ENCODE peak calls at places on chromosomes 3 and 15, in seven cellular contexts. Q is GM20000, G is stomach, O is progenitor cell of endocrine pancreas, N is GM12865, F is breast epithelium, Y is foreskin fibroblast. S is an unnamed sample.

GRCh38 chr3:157064402-157064801 is 95.5 kb downstream of the CCNL1 start:
- DNase-seq in Q (no peak), G (no peak), O (no peak), N (peak), F (no peak), Y (no peak), S (no peak)

GRCh38 chr3:45491344-45491743 is 103.0 kb downstream of the LARS2 start:
- DNase-seq in Q (no peak), G (no peak), O (no peak), N (no peak), F (no peak), Y (no peak), S (no peak)

GRCh38 chr15:25176616-25176923 is 221.8 kb downstream of the SNRPN start:
- DNase-seq in Q (no peak), G (peak), O (peak), N (no peak), F (peak), Y (no peak), S (peak)

GRCh38 chr3:113205481-113205880 is 5.9 kb upstream of the BOC start:
- DNase-seq in Q (no peak), G (no peak), O (no peak), N (no peak), F (no peak), Y (no peak), S (no peak)

GRCh38 chr15:73024161-73024560 is 28.1 kb upstream of the NEO1 start:
- DNase-seq in Q (no peak), G (no peak), O (no peak), N (no peak), F (no peak), Y (no peak), S (no peak)

GRCh38 chr15:66290518-66290917 is 2.9 kb upstream of the DIS3L start:
- DNase-seq in Q (no peak), G (no peak), O (no peak), N (peak), F (no peak), Y (no peak), S (no peak)

GRCh38 chr3:183085634-183086390 is 13.5 kb downstream of the MCCC1 start:
- DNase-seq in Q (no peak), G (no peak), O (no peak), N (peak), F (no peak), Y (no peak), S (peak)

GRCh38 chr3:51967384-51968174 is at the start of gene PCBP4:
- DNase-seq in Q (peak), G (peak), O (peak), N (peak), F (peak), Y (no peak), S (peak)

GRCh38 chr3:121998030-121998580 is 23.9 kb downstream of the ILDR1 start:
- DNase-seq in Q (no peak), G (no peak), O (no peak), N (peak), F (no peak), Y (peak), S (no peak)

GRCh38 chr3:139830817-139831216 is 104.2 kb upstream of the CLSTN2 start:
- DNase-seq in Q (no peak), G (no peak), O (no peak), N (no peak), F (no peak), Y (no peak), S (no peak)

GRCh38 chr3:161333696-161334095 is 37.6 kb downstream of the SPTSSB start:
- DNase-seq in Q (no peak), G (no peak), O (no peak), N (no peak), F (no peak), Y (no peak), S (no peak)

GRCh38 chr15:42091753-42092665 is 2.4 kb downstream of the PLA2G4D start:
- DNase-seq in Q (no peak), G (no peak), O (no peak), N (peak), F (no peak), Y (no peak), S (no peak)

GRCh38 chr3:16200411-16200810 is 25.9 kb downstream of the GALNT15 start:
- DNase-seq in Q (no peak), G (no peak), O (no peak), N (no peak), F (no peak), Y (no peak), S (no peak)

GRCh38 chr3:32947466-32948238 is 3.8 kb upstream of the CCR4 start:
- DNase-seq in Q (peak), G (peak), O (peak), N (peak), F (peak), Y (peak), S (peak)

GRCh38 chr3:46693038-46693896 is at the start of gene ALS2CL:
- DNase-seq in Q (peak), G (peak), O (peak), N (peak), F (peak), Y (no peak), S (peak)

GRCh38 chr3:61864886-61865285 is 303.5 kb downstream of the PTPRG start:
- DNase-seq in Q (no peak), G (no peak), O (no peak), N (no peak), F (no peak), Y (no peak), S (no peak)

GRCh38 chr3:17469520-17469919 is 272.9 kb downstream of the TBC1D5 start:
- DNase-seq in Q (no peak), G (no peak), O (no peak), N (no peak), F (no peak), Y (no peak), S (no peak)

GRCh38 chr3:17478673-17479072 is 263.8 kb downstream of the TBC1D5 start:
- DNase-seq in Q (no peak), G (no peak), O (no peak), N (no peak), F (no peak), Y (peak), S (no peak)

GRCh38 chr3:17469954-17470353 is 272.5 kb downstream of the TBC1D5 start:
- DNase-seq in Q (no peak), G (no peak), O (no peak), N (no peak), F (no peak), Y (no peak), S (no peak)

DNA sequence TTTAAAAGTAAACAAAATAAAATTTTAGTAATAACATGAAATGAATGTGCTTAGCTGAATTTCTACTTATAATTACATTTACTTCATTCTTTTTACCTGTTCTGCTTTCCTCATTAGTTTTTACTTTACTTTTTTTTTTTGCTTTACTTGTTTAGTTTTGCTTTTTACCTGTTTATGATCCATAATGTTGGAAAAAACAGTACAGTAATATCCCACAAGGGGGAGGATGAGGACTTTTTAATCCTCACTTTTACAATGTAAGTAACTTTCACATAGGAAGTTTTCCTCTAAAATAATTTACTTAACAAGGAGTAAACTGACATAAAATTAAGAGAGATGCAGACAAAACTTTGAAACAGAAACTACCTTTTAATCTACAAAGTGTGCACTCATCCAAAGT is 268.7 kb downstream of the TBC1D5 start:
- DNase-seq in Q (no peak), G (no peak), O (no peak), N (no peak), F (no peak), Y (no peak), S (no peak)
- TF ChIP-seq CTCF in Q (no peak), G (no peak), O (no peak), N (no peak), F (no peak), Y (no peak), S (no peak)

DNA sequence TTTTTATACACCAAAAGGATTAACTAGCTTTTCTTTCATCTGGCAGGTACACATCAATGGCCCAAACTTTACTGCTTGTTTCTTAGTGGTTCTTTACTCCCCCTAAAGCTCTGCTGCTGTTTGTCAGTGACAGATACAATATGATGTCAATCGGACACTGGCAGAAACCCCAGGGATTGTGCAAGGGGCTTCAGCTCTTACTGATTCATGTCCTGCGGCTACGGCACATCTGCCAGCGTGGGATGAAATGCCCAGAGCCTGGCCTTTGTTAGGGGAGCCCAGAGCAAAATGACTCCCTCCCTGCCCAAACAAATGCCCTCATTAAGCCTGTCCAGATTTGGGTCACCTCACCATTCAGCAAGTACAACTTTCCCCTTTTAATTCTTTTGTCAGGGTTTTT is 28.3 kb downstream of the SRP14 start:
- DNase-seq in Q (no peak), G (no peak), O (no peak), N (no peak), F (no peak), Y (peak), S (no peak)
- TF ChIP-seq CTCF in Q (no peak), G (no peak), O (no peak), N (no peak), F (no peak), Y (no peak), S (no peak)

GRCh38 chr3:56351496-56351895 is 116.8 kb downstream of the ERC2 start:
- DNase-seq in Q (no peak), G (no peak), O (no peak), N (no peak), F (no peak), Y (no peak), S (no peak)

GRCh38 chr3:56342475-56342874 is 125.8 kb downstream of the ERC2 start:
- DNase-seq in Q (no peak), G (no peak), O (no peak), N (no peak), F (no peak), Y (no peak), S (no peak)

GRCh38 chr3:56347219-56347871 is 120.9 kb downstream of the ERC2 start:
- DNase-seq in Q (peak), G (peak), O (peak), N (peak), F (no peak), Y (no peak), S (peak)
- TF ChIP-seq CTCF in Q (peak), G (peak), O (peak), N (peak), F (no peak), Y (peak), S (peak)

DNA sequence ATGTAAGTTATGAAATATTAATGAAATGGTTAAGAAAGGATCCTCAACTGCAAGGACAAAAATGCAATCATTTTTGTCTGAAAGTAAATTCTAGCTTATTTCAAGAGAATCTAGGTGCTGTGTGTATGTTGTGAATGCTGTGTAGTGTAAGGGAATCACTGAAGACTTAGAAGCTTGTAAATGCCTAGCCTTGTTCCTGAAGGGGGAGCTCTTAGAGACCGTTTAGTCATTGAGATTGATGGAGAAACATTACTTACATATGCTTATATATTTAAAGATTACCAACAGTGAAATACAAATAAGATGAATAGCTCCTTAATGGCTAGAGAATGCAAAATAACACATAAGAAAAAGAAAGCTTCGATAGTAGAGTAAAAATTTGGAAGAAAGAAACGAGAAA is 67.9 kb downstream of the CNTN4 start:
- DNase-seq in Q (no peak), G (no peak), O (no peak), N (peak), F (no peak), Y (no peak), S (no peak)
- TF ChIP-seq CTCF in Q (no peak), G (no peak), O (peak), N (peak), F (no peak), Y (no peak), S (no peak)

DNA sequence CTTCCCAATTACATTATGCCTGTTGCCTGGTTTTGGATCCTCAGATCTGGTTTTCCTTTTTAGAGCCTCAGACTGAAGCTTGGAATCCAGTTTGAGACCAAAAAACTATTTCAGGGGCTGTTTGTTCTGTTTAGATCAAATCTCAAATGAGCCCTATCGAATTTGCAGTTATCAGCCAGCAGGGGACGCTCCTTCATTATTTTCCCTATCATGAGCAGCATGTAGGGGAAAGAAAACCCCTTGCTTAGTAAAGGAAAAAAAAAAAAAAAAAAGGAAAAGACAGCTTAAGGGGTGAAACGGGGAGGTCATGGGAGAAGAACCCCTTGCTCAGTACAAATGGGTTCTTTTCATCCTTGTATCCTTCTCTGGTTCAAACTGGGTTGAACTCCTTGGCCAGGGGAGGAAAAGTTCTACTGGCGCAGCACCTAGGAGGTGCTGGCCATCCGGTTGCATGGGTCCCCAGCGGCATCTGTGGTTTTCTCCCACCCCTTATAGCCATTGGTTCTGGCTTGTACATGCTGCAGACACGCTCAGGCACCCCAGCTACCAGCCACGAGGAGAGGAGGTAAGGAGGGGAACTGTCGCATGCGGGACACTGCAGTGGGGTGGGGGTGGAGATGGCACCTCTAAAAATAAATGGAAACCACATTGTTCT is 1375.1 kb upstream of the ALCAM start:
- DNase-seq in Q (peak), G (no peak), O (no peak), N (peak), F (no peak), Y (no peak), S (no peak)
- TF ChIP-seq CTCF in Q (no peak), G (no peak), O (peak), N (peak), F (no peak), Y (no peak), S (peak)

GRCh38 chr3:10162147-10162546 is 2.6 kb upstream of the IRAK2 start:
- DNase-seq in Q (no peak), G (no peak), O (no peak), N (peak), F (no peak), Y (no peak), S (no peak)
- TF ChIP-seq CTCF in Q (no peak), G (no peak), O (no peak), N (no peak), F (no peak), Y (no peak), S (no peak)

GRCh38 chr3:134792700-134793099 is 2.4 kb upstream of the EPHB1 start:
- DNase-seq in Q (no peak), G (no peak), O (no peak), N (no peak), F (no peak), Y (no peak), S (no peak)
- TF ChIP-seq CTCF in Q (no peak), G (no peak), O (no peak), N (no peak), F (no peak), Y (no peak), S (no peak)

GRCh38 chr3:35944915-35945710 is 305.8 kb downstream of the ARPP21 start:
- DNase-seq in Q (no peak), G (no peak), O (no peak), N (no peak), F (no peak), Y (peak), S (no peak)

GRCh38 chr3:35946857-35947514 is 307.7 kb downstream of the ARPP21 start:
- DNase-seq in Q (no peak), G (no peak), O (no peak), N (no peak), F (no peak), Y (no peak), S (no peak)

GRCh38 chr3:35950045-35950444 is 310.7 kb downstream of the ARPP21 start:
- DNase-seq in Q (no peak), G (no peak), O (no peak), N (no peak), F (no peak), Y (no peak), S (no peak)

GRCh38 chr3:35946121-35946856 is 307.0 kb downstream of the ARPP21 start:
- DNase-seq in Q (no peak), G (no peak), O (no peak), N (peak), F (no peak), Y (no peak), S (peak)
- TF ChIP-seq CTCF in Q (peak), G (peak), O (peak), N (peak), F (no peak), Y (no peak), S (no peak)